ENCODE peak calls at places on chromosomes 5 and 9, in seven cellular contexts. One of them, this sample, is unnamed.

GRCh38 chr5:175885813-175886212 is 14.4 kb downstream of the CPLX2 start:
- DNase-seq in HCT116: no peak
- DNase-seq in K562: no peak
- DNase-seq in GM12878: no peak
- DNase-seq in SK-N-SH: no peak
- DNase-seq in HepG2: no peak
- DNase-seq in H1: no peak
- DNase-seq in this sample: no peak

GRCh38 chr5:170426786-170427185 is 37.6 kb upstream of the KCNMB1 start:
- DNase-seq in HCT116: no peak
- DNase-seq in K562: no peak
- DNase-seq in GM12878: no peak
- DNase-seq in SK-N-SH: peak
- DNase-seq in HepG2: no peak
- DNase-seq in H1: no peak
- DNase-seq in this sample: no peak

GRCh38 chr9:37371565-37372464 is 50.7 kb upstream of the GRHPR start:
- DNase-seq in HCT116: no peak
- DNase-seq in K562: no peak
- DNase-seq in GM12878: peak
- DNase-seq in SK-N-SH: no peak
- DNase-seq in HepG2: no peak
- DNase-seq in H1: no peak
- DNase-seq in this sample: no peak

GRCh38 chr5:173313311-173313710 is 14.9 kb downstream of the STC2 start:
- DNase-seq in HCT116: no peak
- DNase-seq in K562: no peak
- DNase-seq in GM12878: no peak
- DNase-seq in SK-N-SH: no peak
- DNase-seq in HepG2: no peak
- DNase-seq in H1: no peak
- DNase-seq in this sample: no peak

GRCh38 chr9:130183133-130183762 is 11.0 kb downstream of the NCS1 start:
- DNase-seq in HCT116: no peak
- DNase-seq in K562: no peak
- DNase-seq in GM12878: no peak
- DNase-seq in SK-N-SH: peak
- DNase-seq in HepG2: peak
- DNase-seq in H1: no peak
- DNase-seq in this sample: no peak

GRCh38 chr9:108748776-108749175 is 107.0 kb downstream of the ACTL7B start:
- DNase-seq in HCT116: no peak
- DNase-seq in K562: no peak
- DNase-seq in GM12878: no peak
- DNase-seq in SK-N-SH: no peak
- DNase-seq in HepG2: peak
- DNase-seq in H1: no peak
- DNase-seq in this sample: no peak

GRCh38 chr9:99579964-99580363 is 241.7 kb upstream of the NR4A3 start:
- DNase-seq in HCT116: no peak
- DNase-seq in K562: no peak
- DNase-seq in GM12878: no peak
- DNase-seq in SK-N-SH: no peak
- DNase-seq in HepG2: no peak
- DNase-seq in H1: no peak
- DNase-seq in this sample: no peak

GRCh38 chr9:95912773-95913172 is 37.3 kb downstream of the ERCC6L2 start:
- DNase-seq in HCT116: no peak
- DNase-seq in K562: no peak
- DNase-seq in GM12878: no peak
- DNase-seq in SK-N-SH: no peak
- DNase-seq in HepG2: no peak
- DNase-seq in H1: no peak
- DNase-seq in this sample: no peak

GRCh38 chr9:100307061-100307460 is 45.7 kb downstream of the TEX10 start:
- DNase-seq in HCT116: no peak
- DNase-seq in K562: no peak
- DNase-seq in GM12878: no peak
- DNase-seq in SK-N-SH: no peak
- DNase-seq in HepG2: no peak
- DNase-seq in H1: no peak
- DNase-seq in this sample: no peak

GRCh38 chr5:28576022-28576421 is 1537.6 kb upstream of the CDH9 start:
- DNase-seq in HCT116: no peak
- DNase-seq in K562: no peak
- DNase-seq in GM12878: no peak
- DNase-seq in SK-N-SH: no peak
- DNase-seq in HepG2: peak
- DNase-seq in H1: no peak
- DNase-seq in this sample: no peak

GRCh38 chr9:34158362-34158869 is 20.4 kb upstream of the UBAP1 start:
- DNase-seq in HCT116: no peak
- DNase-seq in K562: peak
- DNase-seq in GM12878: no peak
- DNase-seq in SK-N-SH: no peak
- DNase-seq in HepG2: peak
- DNase-seq in H1: no peak
- DNase-seq in this sample: no peak

GRCh38 chr5:43560128-43560527 is 3.3 kb upstream of the PAIP1 start:
- DNase-seq in HCT116: no peak
- DNase-seq in K562: no peak
- DNase-seq in GM12878: no peak
- DNase-seq in SK-N-SH: no peak
- DNase-seq in HepG2: no peak
- DNase-seq in H1: no peak
- DNase-seq in this sample: no peak

GRCh38 chr9:84024041-84024575 is 43.5 kb downstream of the RMI1 start:
- DNase-seq in HCT116: no peak
- DNase-seq in K562: no peak
- DNase-seq in GM12878: no peak
- DNase-seq in SK-N-SH: no peak
- DNase-seq in HepG2: no peak
- DNase-seq in H1: no peak
- DNase-seq in this sample: no peak

DNA sequence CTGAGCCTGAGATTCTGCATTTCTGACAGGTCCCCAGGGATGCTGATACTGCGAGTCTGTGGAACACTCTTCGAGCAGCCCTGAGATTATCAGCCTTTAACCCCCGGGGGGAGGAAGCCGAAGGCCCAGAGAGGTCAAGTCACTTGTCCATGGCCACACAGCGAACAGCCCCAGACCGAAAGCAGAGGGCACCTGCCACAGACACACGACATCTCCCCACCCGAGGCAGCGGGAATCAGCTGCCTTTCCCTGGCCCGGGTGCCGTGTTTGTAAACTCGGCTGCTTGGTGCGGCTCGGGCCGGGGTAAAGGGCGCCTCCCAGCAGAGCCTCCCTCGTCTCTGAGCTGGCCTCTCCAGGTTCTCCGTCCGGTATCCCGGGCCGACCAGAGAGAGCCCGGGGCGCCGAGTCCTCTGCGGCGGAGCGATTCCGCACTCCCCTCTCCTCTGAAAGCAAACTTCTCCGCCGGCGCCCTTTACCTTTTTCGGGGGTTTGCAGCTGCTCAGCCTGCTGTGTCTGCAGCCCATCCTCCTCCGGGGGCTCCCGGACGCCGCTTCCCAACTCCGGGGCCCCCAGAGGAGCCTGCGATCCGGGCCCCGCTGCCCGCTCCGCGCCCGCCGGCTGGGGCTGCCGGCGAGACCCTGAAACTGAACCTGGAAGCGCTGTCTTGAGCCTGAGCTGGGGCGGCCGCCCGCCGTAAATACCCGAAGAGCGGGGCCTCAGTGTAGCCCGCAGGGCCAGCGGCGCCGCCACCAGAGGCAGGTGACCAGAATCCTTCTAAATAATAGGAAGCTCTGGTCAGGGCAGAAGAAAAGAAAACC is at the start of gene CCDC69:
- DNase-seq in HCT116: peak
- DNase-seq in K562: peak
- DNase-seq in GM12878: no peak
- DNase-seq in SK-N-SH: peak
- DNase-seq in HepG2: peak
- DNase-seq in H1: peak
- DNase-seq in this sample: peak
- TF ChIP-seq YY1 in HCT116: peak
- TF ChIP-seq YY1 in K562: peak
- TF ChIP-seq YY1 in GM12878: peak
- TF ChIP-seq YY1 in SK-N-SH: no peak
- TF ChIP-seq YY1 in HepG2: peak
- TF ChIP-seq YY1 in H1: peak
- TF ChIP-seq YY1 in this sample: no peak

DNA sequence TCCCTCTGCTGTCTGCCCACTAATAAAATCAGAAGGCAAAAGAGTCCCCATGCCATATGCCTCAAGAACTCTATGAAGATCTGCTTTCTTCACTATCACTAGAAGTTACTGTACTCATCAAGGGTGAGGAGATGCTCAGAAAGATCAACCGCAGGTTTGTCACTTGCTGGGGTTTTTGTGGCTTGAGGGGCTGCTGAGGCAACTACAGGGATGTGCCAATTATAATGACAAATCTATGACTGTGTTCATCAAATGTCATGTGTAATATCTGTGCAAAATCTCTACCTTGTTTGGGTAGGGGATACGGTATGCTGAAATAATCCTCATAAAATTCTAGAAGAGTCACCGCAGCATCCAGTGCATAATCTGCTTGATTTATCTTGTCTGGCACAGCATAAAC is 13.0 kb downstream of the ERAP1 start:
- DNase-seq in HCT116: no peak
- DNase-seq in K562: no peak
- DNase-seq in GM12878: no peak
- DNase-seq in SK-N-SH: no peak
- DNase-seq in HepG2: no peak
- DNase-seq in H1: no peak
- DNase-seq in this sample: no peak
- TF ChIP-seq YY1 in HCT116: no peak
- TF ChIP-seq YY1 in K562: no peak
- TF ChIP-seq YY1 in GM12878: no peak
- TF ChIP-seq YY1 in SK-N-SH: no peak
- TF ChIP-seq YY1 in HepG2: no peak
- TF ChIP-seq YY1 in H1: no peak
- TF ChIP-seq YY1 in this sample: no peak

DNA sequence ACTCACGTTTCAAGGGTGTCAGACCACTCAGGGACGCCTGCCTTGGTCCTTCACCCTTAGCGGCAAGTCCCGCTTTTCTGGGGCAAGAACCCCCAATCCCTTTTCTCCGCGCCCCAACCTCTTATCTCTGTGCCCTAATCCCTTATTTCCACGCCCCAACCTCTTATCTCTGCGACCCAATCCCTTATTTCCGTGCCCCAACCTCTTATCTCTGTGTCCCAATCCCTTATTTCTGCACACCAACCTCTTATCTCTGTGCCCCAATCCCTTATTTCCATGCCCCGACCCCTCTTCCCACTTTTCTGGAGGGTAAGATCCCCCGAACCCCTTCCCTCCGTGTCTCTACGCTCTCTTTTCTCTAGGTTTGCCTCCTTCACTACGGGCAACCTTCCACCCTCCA is 139.4 kb downstream of the DAB2IP start:
- DNase-seq in HCT116: no peak
- DNase-seq in K562: no peak
- DNase-seq in GM12878: no peak
- DNase-seq in SK-N-SH: no peak
- DNase-seq in HepG2: no peak
- DNase-seq in H1: no peak
- DNase-seq in this sample: no peak
- TF ChIP-seq YY1 in HCT116: no peak
- TF ChIP-seq YY1 in K562: no peak
- TF ChIP-seq YY1 in GM12878: no peak
- TF ChIP-seq YY1 in SK-N-SH: no peak
- TF ChIP-seq YY1 in HepG2: no peak
- TF ChIP-seq YY1 in H1: no peak
- TF ChIP-seq YY1 in this sample: no peak

GRCh38 chr9:15293084-15293483 is 13.9 kb downstream of the TTC39B start:
- DNase-seq in HCT116: no peak
- DNase-seq in K562: no peak
- DNase-seq in GM12878: no peak
- DNase-seq in SK-N-SH: no peak
- DNase-seq in HepG2: no peak
- DNase-seq in H1: peak
- DNase-seq in this sample: no peak

GRCh38 chr9:15298362-15298761 is 8.7 kb downstream of the TTC39B start:
- DNase-seq in HCT116: no peak
- DNase-seq in K562: no peak
- DNase-seq in GM12878: no peak
- DNase-seq in SK-N-SH: no peak
- DNase-seq in HepG2: no peak
- DNase-seq in H1: no peak
- DNase-seq in this sample: no peak

GRCh38 chr9:15299374-15299939 is 7.6 kb downstream of the TTC39B start:
- DNase-seq in HCT116: no peak
- DNase-seq in K562: no peak
- DNase-seq in GM12878: peak
- DNase-seq in SK-N-SH: no peak
- DNase-seq in HepG2: no peak
- DNase-seq in H1: peak
- DNase-seq in this sample: no peak

GRCh38 chr9:15293727-15294405 is 13.2 kb downstream of the TTC39B start:
- DNase-seq in HCT116: no peak
- DNase-seq in K562: no peak
- DNase-seq in GM12878: no peak
- DNase-seq in SK-N-SH: no peak
- DNase-seq in HepG2: no peak
- DNase-seq in H1: peak
- DNase-seq in this sample: no peak

GRCh38 chr9:15295761-15296405 is 11.1 kb downstream of the TTC39B start:
- DNase-seq in HCT116: no peak
- DNase-seq in K562: no peak
- DNase-seq in GM12878: peak
- DNase-seq in SK-N-SH: no peak
- DNase-seq in HepG2: peak
- DNase-seq in H1: peak
- DNase-seq in this sample: no peak
- TF ChIP-seq YY1 in HCT116: no peak
- TF ChIP-seq YY1 in K562: no peak
- TF ChIP-seq YY1 in GM12878: peak
- TF ChIP-seq YY1 in SK-N-SH: no peak
- TF ChIP-seq YY1 in HepG2: no peak
- TF ChIP-seq YY1 in H1: no peak
- TF ChIP-seq YY1 in this sample: no peak

DNA sequence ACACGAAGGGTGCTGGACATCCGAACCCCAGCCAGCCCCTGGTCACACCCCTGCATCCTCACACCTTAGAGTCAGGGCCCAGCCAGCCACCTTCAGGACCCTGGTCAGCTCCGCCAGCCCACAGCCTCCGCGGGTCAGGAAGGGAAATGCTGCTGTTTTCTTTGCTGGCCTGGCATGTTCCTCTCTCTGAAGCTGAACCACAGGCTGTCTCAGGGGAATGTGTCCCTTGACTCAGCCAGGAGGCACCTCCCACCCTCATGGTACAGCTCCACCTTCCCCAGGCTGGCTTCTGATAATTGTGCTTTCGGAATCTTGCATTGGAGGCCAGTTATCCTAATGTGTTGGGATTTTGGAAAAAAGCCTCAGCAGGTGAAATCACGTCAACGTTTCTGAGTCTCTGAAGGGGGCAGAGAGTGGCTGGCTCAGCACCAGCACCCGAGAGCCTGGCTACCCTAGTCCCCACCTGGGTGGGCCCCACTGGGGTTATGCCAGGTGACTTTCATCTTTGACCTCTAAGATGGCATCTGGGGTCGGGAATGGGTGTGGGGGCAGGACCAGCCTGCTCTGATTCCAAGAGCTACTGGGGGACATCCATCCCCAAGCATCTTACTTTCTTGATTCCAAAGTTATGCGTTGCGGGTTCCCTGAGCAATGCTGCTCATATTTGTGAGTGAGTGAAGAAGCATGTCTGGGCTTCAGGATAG is 9.8 kb upstream of the OLFM1 start:
- DNase-seq in HCT116: no peak
- DNase-seq in K562: peak
- DNase-seq in GM12878: no peak
- DNase-seq in SK-N-SH: no peak
- DNase-seq in HepG2: no peak
- DNase-seq in H1: peak
- DNase-seq in this sample: peak
- TF ChIP-seq YY1 in HCT116: no peak
- TF ChIP-seq YY1 in K562: no peak
- TF ChIP-seq YY1 in GM12878: no peak
- TF ChIP-seq YY1 in SK-N-SH: no peak
- TF ChIP-seq YY1 in HepG2: no peak
- TF ChIP-seq YY1 in H1: no peak
- TF ChIP-seq YY1 in this sample: no peak

This sample was measured in NT2/D1.